ENCODE peak calls at places on chromosome 20, in eight cellular contexts. Q is uterus, Z is heart left ventricle, W is IMR-90, M is breast epithelium, C is upper lobe of left lung, D is transverse colon, R is A549. P is an unnamed sample.

GRCh38 chr20:61434361-61434781 is 182.3 kb downstream of the CDH4 start:
- DNase-seq in Q (no peak), Z (no peak), W (peak), M (no peak), C (no peak), D (no peak), R (no peak), P (no peak)

GRCh38 chr20:48629069-48629959 is 198.5 kb downstream of the PREX1 start:
- DNase-seq in Q (no peak), Z (no peak), W (no peak), M (no peak), C (no peak), D (no peak), R (no peak), P (no peak)

GRCh38 chr20:7940341-7940740 is at the start of gene HAO1:
- DNase-seq in Q (no peak), Z (no peak), W (no peak), M (no peak), C (no peak), D (no peak), R (no peak), P (no peak)

GRCh38 chr20:36474563-36474962 is 66.8 kb upstream of the MYL9 start:
- DNase-seq in Q (no peak), Z (no peak), W (no peak), M (no peak), C (no peak), D (no peak), R (no peak), P (peak)

GRCh38 chr20:10611357-10611756 is 62.4 kb downstream of the JAG1 start:
- DNase-seq in Q (peak), Z (peak), W (peak), M (no peak), C (no peak), D (peak), R (no peak), P (peak)

GRCh38 chr20:63641146-63641791 is 12.0 kb downstream of the STMN3 start:
- DNase-seq in Q (peak), Z (no peak), W (no peak), M (peak), C (no peak), D (peak), R (no peak), P (no peak)

GRCh38 chr20:44610313-44610965 is 28.1 kb downstream of the PKIG start:
- DNase-seq in Q (no peak), Z (no peak), W (no peak), M (no peak), C (no peak), D (no peak), R (no peak), P (no peak)

GRCh38 chr20:42406826-42407225 is 782.9 kb downstream of the PTPRT start:
- DNase-seq in Q (no peak), Z (no peak), W (no peak), M (no peak), C (no peak), D (no peak), R (no peak), P (no peak)

GRCh38 chr20:47502801-47503239 is 1.1 kb downstream of the NCOA3 start:
- DNase-seq in Q (no peak), Z (no peak), W (peak), M (no peak), C (no peak), D (no peak), R (peak), P (no peak)

GRCh38 chr20:25484224-25484846 is 76.9 kb downstream of the GINS1 start:
- DNase-seq in Q (no peak), Z (no peak), W (no peak), M (peak), C (no peak), D (no peak), R (no peak), P (no peak)

GRCh38 chr20:36461600-36462439 is 79.5 kb upstream of the MYL9 start:
- DNase-seq in Q (peak), Z (peak), W (peak), M (peak), C (peak), D (peak), R (no peak), P (peak)

GRCh38 chr20:1870792-1871550 is 24.2 kb upstream of the SIRPA start:
- DNase-seq in Q (no peak), Z (no peak), W (peak), M (no peak), C (no peak), D (no peak), R (no peak), P (no peak)

GRCh38 chr20:31654534-31654933 is 16.8 kb downstream of the COX4I2 start:
- DNase-seq in Q (no peak), Z (no peak), W (no peak), M (no peak), C (no peak), D (no peak), R (no peak), P (no peak)

GRCh38 chr20:23161244-23161875 is 75.2 kb upstream of the CD93 start:
- DNase-seq in Q (peak), Z (no peak), W (peak), M (no peak), C (peak), D (no peak), R (no peak), P (no peak)

GRCh38 chr20:63320616-63321147 is 27.7 kb downstream of the COL20A1 start:
- DNase-seq in Q (no peak), Z (peak), W (no peak), M (no peak), C (no peak), D (no peak), R (no peak), P (no peak)

GRCh38 chr20:63874254-63874653 is 9.2 kb downstream of the TPD52L2 start:
- DNase-seq in Q (no peak), Z (no peak), W (no peak), M (no peak), C (peak), D (no peak), R (no peak), P (no peak)

GRCh38 chr20:647479-648019 is 5.5 kb downstream of the SRXN1 start:
- DNase-seq in Q (no peak), Z (no peak), W (no peak), M (no peak), C (no peak), D (no peak), R (no peak), P (no peak)
- TF ChIP-seq POLR2A in Q (no peak), Z (no peak), W (no peak), M (no peak), C (no peak), D (no peak), R (no peak), P (no peak)

GRCh38 chr20:12358655-12359009 is 440.9 kb downstream of the BTBD3 start:
- DNase-seq in Q (no peak), Z (no peak), W (no peak), M (no peak), C (no peak), D (no peak), R (no peak), P (no peak)

GRCh38 chr20:12355185-12355584 is 437.5 kb downstream of the BTBD3 start:
- DNase-seq in Q (no peak), Z (no peak), W (no peak), M (no peak), C (no peak), D (no peak), R (no peak), P (no peak)

GRCh38 chr20:12354725-12355124 is 437.0 kb downstream of the BTBD3 start:
- DNase-seq in Q (no peak), Z (no peak), W (no peak), M (no peak), C (no peak), D (no peak), R (no peak), P (no peak)

DNA sequence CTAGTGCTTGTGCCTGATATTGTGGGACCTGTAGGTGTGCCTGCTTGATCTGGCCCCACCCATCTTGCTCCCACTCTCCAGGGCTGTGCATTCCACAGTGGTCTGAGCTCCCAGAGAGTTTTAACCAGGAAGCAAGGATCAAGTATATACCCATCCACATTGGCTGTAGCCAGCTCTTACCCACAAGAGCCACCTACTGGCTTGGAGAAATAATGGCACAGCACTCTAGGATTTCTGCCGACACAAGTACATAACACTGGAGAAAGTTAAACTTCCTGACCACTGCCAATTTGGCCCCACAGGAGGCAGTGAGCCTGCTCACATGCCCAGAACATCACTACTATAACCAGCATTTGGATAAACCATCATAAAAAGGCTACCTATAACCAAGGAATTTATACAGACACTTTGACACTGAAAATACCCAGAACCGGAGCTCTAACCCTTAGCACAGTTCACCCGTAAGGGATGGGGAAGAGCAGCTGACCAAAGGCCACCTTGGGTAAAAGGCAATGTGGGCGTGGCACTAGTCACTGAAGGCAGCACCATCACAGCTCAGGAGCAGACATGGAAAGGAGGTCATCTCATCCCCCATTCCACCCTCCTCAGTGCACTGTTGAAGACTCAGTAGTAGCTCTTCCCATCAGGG is 440.4 kb downstream of the BTBD3 start:
- DNase-seq in Q (no peak), Z (no peak), W (no peak), M (no peak), C (no peak), D (no peak), R (no peak), P (no peak)
- H3K27ac ChIP-seq in Q (no peak), Z (no peak), W (no peak), M (no peak), C (no peak), D (no peak), R (no peak), P (no peak)

GRCh38 chr20:46324960-46325703 is 16.8 kb upstream of the CDH22 start:
- DNase-seq in Q (no peak), Z (no peak), W (peak), M (no peak), C (no peak), D (no peak), R (peak), P (peak)
- TF ChIP-seq CTCF in Q (no peak), Z (peak), W (peak), M (peak), C (no peak), D (peak), R (peak), P (no peak)

DNA sequence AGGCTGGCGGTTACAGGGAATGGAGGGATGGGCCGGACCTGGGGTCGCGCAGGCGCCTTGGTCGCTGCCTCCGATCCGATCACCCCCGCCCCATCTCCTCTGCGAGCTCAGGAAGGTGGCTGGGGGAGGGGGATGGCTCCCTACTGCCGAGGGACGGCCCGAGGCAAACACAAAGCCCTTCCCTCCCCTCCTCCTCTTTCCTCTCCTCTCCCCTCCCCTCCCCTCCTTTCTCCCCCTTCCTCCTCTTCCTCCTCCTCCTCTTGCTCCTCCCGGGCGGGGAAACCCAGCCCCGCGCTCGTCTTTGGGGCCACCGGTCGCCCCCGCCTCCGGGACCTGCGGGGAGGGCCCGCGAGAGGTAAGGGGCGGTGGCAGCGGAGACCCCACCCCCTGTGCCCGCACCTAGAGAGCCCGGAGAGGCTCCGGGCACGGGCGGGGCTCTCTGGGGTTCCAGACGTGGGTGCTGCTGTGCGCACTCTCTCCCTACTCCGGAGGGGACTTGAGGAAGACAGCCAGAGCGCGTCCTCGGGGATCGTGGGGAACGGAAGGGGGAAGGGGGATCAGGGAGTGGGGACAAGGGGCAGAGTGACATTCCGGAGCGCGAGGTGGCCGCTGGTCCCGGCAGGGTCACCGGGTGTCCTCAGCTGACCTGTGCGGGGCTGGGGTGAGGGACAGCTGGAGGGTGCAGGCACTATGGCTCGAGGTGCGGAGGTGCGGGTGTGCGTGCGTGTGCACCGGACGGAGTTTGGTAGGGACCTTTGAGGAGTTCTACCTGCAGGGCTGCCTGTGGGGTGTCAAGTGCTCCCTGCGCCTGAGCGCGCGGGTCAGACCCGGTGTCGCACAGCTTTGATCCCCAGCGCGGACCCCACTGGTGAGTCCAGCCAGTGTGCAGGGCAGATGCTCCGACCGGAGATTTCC is at the start of gene RIN2:
- DNase-seq in Q (peak), Z (peak), W (peak), M (peak), C (peak), D (peak), R (peak), P (peak)
- TF ChIP-seq POLR2A in Q (peak), Z (no peak), W (no peak), M (peak), C (no peak), D (peak), R (peak), P (peak)

GRCh38 chr20:4008026-4008413 is 7.3 kb downstream of the RNF24 start:
- DNase-seq in Q (no peak), Z (no peak), W (no peak), M (no peak), C (no peak), D (no peak), R (no peak), P (no peak)
- H3K27ac ChIP-seq in Q (no peak), Z (no peak), W (no peak), M (no peak), C (no peak), D (no peak), R (no peak), P (peak)

GRCh38 chr20:13008761-13009681 is at the start of gene SPTLC3:
- DNase-seq in Q (peak), Z (peak), W (peak), M (peak), C (peak), D (peak), R (no peak), P (peak)
- TF ChIP-seq CTCF in Q (no peak), Z (no peak), W (no peak), M (no peak), C (no peak), D (no peak), R (peak), P (no peak)

DNA sequence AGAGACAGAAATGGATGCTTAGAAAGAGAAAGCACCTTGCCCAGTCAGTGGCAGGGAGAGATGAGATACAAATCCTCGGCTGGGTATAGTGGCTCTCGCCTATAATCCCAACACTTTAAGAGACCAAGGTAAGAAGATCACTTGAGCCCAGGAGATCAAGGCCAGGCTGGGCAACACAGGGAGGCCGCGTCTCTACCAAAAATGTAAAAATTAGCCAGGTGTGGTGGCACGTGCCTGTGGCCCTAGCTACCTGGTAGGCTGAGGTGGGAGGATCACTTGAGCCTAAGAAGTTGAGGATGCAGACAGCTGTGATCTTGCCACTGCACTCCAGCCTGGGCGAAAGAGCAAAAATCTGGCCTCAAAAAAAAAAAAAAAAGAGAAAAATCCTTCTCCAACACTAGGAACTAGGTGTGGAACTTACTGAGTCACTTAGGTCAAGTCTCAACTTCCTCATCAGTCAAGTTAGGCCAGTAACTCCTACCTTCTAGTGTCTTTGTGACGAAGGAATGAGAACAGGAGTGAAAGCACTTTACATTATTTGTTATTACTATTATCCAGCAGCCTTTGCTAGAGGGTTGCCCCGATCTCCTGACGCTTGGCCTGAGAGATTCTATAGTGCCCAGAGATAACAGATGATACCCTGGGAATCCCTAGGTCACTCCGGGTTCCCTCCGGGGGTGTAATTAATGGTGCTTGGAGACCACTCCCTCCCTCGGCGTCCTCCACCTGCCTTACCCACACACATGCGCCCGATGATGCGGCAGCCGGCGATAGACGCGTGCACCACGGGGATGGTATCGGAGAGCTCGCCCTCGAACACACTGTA is 918 bp downstream of the EIF6 start:
- DNase-seq in Q (no peak), Z (no peak), W (no peak), M (no peak), C (no peak), D (no peak), R (no peak), P (no peak)
- TF ChIP-seq POLR2A in Q (no peak), Z (no peak), W (no peak), M (no peak), C (no peak), D (peak), R (no peak), P (no peak)